ENCODE peak calls at places on chromosomes 3 and 15, in six cellular contexts. C is Karpas-422, G is mesendoderm, J is HCT116, S is gastrocnemius medialis, Q is kidney epithelial cell. K is an unnamed sample.

GRCh38 chr3:18740631-18741583 is 315.8 kb upstream of the SATB1 start:
- DNase-seq in S (no peak), Q (no peak), G (no peak), C (no peak), J (no peak), K (peak; percentile 41)

GRCh38 chr3:139323146-139323545 is 20.7 kb upstream of the MRPS22 start:
- DNase-seq in G (no peak), C (no peak), Q (no peak), J (no peak), S (no peak), K (no peak)

GRCh38 chr3:15815696-15816095 is 17.9 kb upstream of the ANKRD28 start:
- DNase-seq in Q (no peak), S (no peak), C (peak; percentile 81), J (peak; percentile 49), G (peak; percentile 26), K (no peak)

GRCh38 chr3:99909714-99910508 is 92.2 kb downstream of the CMSS1 start:
- DNase-seq in C (no peak), G (peak; percentile 47), S (no peak), J (no peak), Q (peak; percentile 81), K (no peak)

GRCh38 chr3:56855856-56856538 is 54.2 kb upstream of the ARHGEF3 start:
- DNase-seq in C (peak; percentile 70), J (no peak), Q (no peak), S (no peak), G (peak; percentile 65), K (peak; percentile 78)

GRCh38 chr3:112814256-112814655 is 32.4 kb downstream of the CD200R1L start:
- DNase-seq in S (no peak), J (peak; percentile 21), Q (no peak), G (peak; percentile 53), C (peak; percentile 68), K (no peak)

GRCh38 chr3:49669352-49669751 is 4.8 kb upstream of the APEH start:
- DNase-seq in G (no peak), J (no peak), S (no peak), C (peak; percentile 51), Q (no peak), K (no peak)

GRCh38 chr15:22887157-22887951 is 48.9 kb downstream of the NIPA2 start:
- DNase-seq in G (no peak), C (no peak), Q (peak; percentile 26), S (peak; percentile 37), J (no peak), K (no peak)

GRCh38 chr3:52290596-52291507 is 3.2 kb downstream of the GLYCTK start:
- DNase-seq in Q (no peak), G (no peak), J (no peak), S (no peak), C (no peak), K (peak; percentile 58)

GRCh38 chr15:31402511-31403056 is 75.9 kb downstream of the KLF13 start:
- DNase-seq in S (no peak), G (no peak), J (no peak), Q (no peak), C (no peak), K (no peak)

GRCh38 chr3:169968224-169968623 is 1.6 kb downstream of the SEC62 start:
- DNase-seq in S (no peak), Q (no peak), J (no peak), C (no peak), G (no peak), K (no peak)

GRCh38 chr15:69665641-69666091 is 213.0 kb downstream of the RPLP1 start:
- DNase-seq in S (no peak), J (no peak), C (no peak), Q (no peak), G (no peak), K (no peak)

GRCh38 chr3:13150624-13151023 is 77.4 kb upstream of the IQSEC1 start:
- DNase-seq in C (no peak), S (no peak), Q (no peak), J (no peak), G (no peak), K (no peak)

GRCh38 chr15:52658955-52659354 is 20.2 kb downstream of the ATOSA start:
- DNase-seq in J (no peak), Q (no peak), S (no peak), G (no peak), C (no peak), K (no peak)

GRCh38 chr3:189710620-189711388 is 79.6 kb downstream of the TP63 start:
- DNase-seq in C (no peak), Q (peak; percentile 98), S (peak; percentile 42), G (peak; percentile 67), J (no peak), K (peak; percentile 34)

GRCh38 chr15:57310876-57311275 is 65.4 kb upstream of the CGNL1 start:
- DNase-seq in C (no peak), G (no peak), Q (no peak), S (no peak), J (no peak), K (no peak)

GRCh38 chr3:73561494-73561893 is 63.2 kb downstream of the PDZRN3 start:
- DNase-seq in G (no peak), S (no peak), Q (no peak), J (no peak), C (no peak), K (no peak)

GRCh38 chr3:134802428-134803050 is 7.5 kb downstream of the EPHB1 start:
- DNase-seq in G (no peak), C (no peak), S (no peak), J (no peak), Q (no peak), K (no peak)

GRCh38 chr15:35858707-35859106 is 312.7 kb upstream of the DPH6 start:
- DNase-seq in G (peak; percentile 19), J (no peak), C (no peak), Q (peak; percentile 29), S (no peak), K (no peak)

GRCh38 chr3:53457068-53457467 is 37.3 kb upstream of the CACNA1D start:
- DNase-seq in Q (no peak), S (no peak), C (no peak), J (no peak), G (no peak), K (no peak)

GRCh38 chr3:58071480-58071971 is 63.3 kb downstream of the FLNB start:
- DNase-seq in S (no peak), Q (no peak), C (no peak), J (no peak), G (no peak), K (no peak)

GRCh38 chr15:101652098-101652782 is at the start of gene TM2D3:
- DNase-seq in C (peak; percentile 98), J (peak; percentile 73), S (peak; percentile 87), G (peak; percentile 94), Q (no peak), K (peak; percentile 99)

GRCh38 chr3:197854596-197855343 is 63.7 kb downstream of the LRCH3 start:
- DNase-seq in Q (peak; percentile 83), S (no peak), J (peak; percentile 4), G (peak; percentile 97), C (no peak), K (no peak)

GRCh38 chr3:69033470-69033869 is 18.7 kb downstream of the TMF1 start:
- DNase-seq in J (no peak), Q (no peak), G (no peak), S (no peak), C (no peak), K (no peak)

GRCh38 chr3:52891164-52891563 is 6.2 kb downstream of the STIMATE start:
- DNase-seq in G (no peak), Q (no peak), S (no peak), C (no peak), J (no peak), K (peak; percentile 50)

GRCh38 chr3:36701903-36702374 is 62.4 kb downstream of the DCLK3 start:
- DNase-seq in G (no peak), S (no peak), C (no peak), Q (no peak), J (no peak), K (no peak)

GRCh38 chr3:14485981-14486380 is 54.2 kb downstream of the GRIP2 start:
- DNase-seq in G (no peak), C (no peak), Q (no peak), J (no peak), S (no peak), K (no peak)
- H3K36me3 ChIP-seq in G (peaks cover 7% of the 10 kb centered on the region), C (peaks cover 6% of the 10 kb centered on the region), Q (peaks cover 11% of the 10 kb centered on the region), J (peaks cover 8% of the 10 kb centered on the region), S (no peaks in the 10 kb centered on the region), K (peaks cover 100% of the 10 kb centered on the region)

DNA sequence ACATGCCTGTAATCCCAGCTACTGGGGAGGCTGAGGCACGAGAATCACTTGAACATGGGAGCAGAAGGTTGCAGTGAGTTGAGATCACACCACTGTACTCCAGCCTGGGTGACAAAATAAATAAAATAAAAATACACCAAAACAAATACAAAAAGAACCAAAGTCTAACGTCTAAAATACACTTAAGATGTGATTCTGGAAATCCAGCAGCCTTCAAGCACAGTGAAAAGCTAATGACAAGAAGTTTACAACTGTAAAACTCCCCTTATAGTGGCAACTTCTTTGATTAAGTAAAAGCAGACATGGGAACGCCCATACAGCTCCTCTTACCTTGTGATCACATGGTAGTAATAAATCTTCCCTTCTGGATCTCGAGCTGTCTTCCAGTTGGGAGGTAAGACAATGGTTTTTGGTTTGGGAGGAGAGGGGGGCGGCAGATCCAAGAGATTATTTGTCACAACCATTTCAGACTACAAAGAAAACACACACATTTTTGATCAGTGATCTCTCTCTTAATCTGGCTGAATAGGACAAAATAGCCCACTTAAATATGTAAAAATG is 62.8 kb downstream of the NBEAL2 start:
- DNase-seq in J (no peak), S (no peak), G (no peak), C (no peak), Q (no peak), K (no peak)
- H3K36me3 ChIP-seq in J (peaks cover 23% of the 10 kb centered on the region), S (no peaks in the 10 kb centered on the region), G (peaks cover 5% of the 10 kb centered on the region), C (peaks cover 37% of the 10 kb centered on the region), Q (peaks cover 2% of the 10 kb centered on the region), K (no peaks in the 10 kb centered on the region)

DNA sequence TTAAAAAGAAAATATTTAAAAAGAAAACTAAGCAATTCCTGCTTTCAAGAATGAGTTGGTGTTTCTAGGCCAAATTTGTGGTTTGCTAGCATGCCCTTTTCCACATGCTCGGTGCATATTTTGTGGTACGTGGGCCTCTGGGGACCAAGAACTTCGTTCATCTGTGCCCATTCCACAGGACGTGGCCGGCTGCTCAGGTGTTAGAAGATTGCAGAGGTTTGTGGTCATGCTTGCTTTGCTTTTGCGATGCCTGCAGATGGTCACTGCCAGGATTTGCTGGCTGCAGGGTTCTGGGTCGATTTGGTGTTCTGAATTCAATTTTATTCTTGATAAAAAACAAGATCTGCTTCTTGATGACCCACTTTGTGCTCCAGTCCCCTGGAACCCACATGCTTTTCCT is 7.5 kb downstream of the PSTPIP1 start:
- DNase-seq in C (peak; percentile 67), S (no peak), J (no peak), Q (no peak), G (no peak), K (no peak)
- H3K36me3 ChIP-seq in C (no peaks in the 10 kb centered on the region), S (no peaks in the 10 kb centered on the region), J (no peaks in the 10 kb centered on the region), Q (no peaks in the 10 kb centered on the region), G (no peaks in the 10 kb centered on the region), K (peaks cover 4% of the 10 kb centered on the region)

DNA sequence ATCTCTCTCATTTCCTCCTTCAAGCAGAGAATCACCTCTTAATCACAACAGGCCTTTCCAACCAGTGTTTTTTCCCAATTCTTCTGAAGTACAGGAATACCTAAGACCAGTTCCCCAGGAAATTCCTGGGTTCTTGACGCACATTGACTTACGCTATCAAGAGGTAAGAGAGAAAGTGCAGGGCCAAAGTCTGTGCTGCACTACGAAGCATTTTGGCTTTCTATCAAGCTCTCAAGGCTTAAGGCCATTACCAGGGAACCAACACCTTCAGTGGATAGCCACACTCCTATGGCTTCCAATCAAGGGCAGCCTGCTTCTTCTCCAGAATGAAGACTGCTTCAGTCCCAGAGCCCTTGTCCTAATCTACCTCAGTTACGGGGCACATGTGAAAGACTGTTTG is 11.7 kb upstream of the SEMA6D start:
- DNase-seq in J (no peak), C (no peak), S (no peak), G (no peak), Q (no peak), K (no peak)
- H3K36me3 ChIP-seq in J (no peaks in the 10 kb centered on the region), C (no peaks in the 10 kb centered on the region), S (no peaks in the 10 kb centered on the region), G (no peaks in the 10 kb centered on the region), Q (no peaks in the 10 kb centered on the region), K (no peaks in the 10 kb centered on the region)